ENCODE peak calls at places on chromosome 12, in four cellular contexts. J, O, Q and L are unnamed samples.

GRCh38 chr12:127998936-127999467 is 268.0 kb upstream of the TMEM132C start:
- DNase-seq in O (no peak), J (no peak), Q (no peak), L (no peak)

GRCh38 chr12:94817695-94818075 is 167.3 kb upstream of the TMCC3 start:
- DNase-seq in J (no peak), O (no peak), Q (no peak), L (no peak)

GRCh38 chr12:126784328-126784921 is 1482.5 kb upstream of the TMEM132C start:
- DNase-seq in J (no peak), Q (peak), O (peak), L (no peak)

GRCh38 chr12:75760481-75761324 is 249.3 kb upstream of the KRR1 start:
- DNase-seq in Q (no peak), O (no peak), J (no peak), L (no peak)

GRCh38 chr12:131473261-131473660 is 237.6 kb upstream of the SFSWAP start:
- DNase-seq in O (no peak), Q (no peak), J (no peak), L (no peak)

GRCh38 chr12:71958056-71958455 is 19.4 kb downstream of the TPH2 start:
- DNase-seq in Q (peak), O (no peak), J (no peak), L (no peak)

GRCh38 chr12:41026151-41026550 is 162.0 kb upstream of the PDZRN4 start:
- DNase-seq in O (no peak), J (no peak), Q (no peak), L (no peak)

GRCh38 chr12:43776498-43776897 is 17.7 kb downstream of the IRAK4 start:
- DNase-seq in O (peak), J (no peak), Q (peak), L (no peak)

GRCh38 chr12:120750806-120751205 is 25.2 kb downstream of the ACADS start:
- DNase-seq in J (no peak), Q (no peak), O (no peak), L (no peak)

GRCh38 chr12:102478416-102479098 is 1.8 kb downstream of the IGF1 start:
- DNase-seq in J (no peak), Q (no peak), O (peak), L (no peak)

GRCh38 chr12:84508325-84508861 is 404.2 kb downstream of the SLC6A15 start:
- DNase-seq in O (peak), J (no peak), Q (peak), L (no peak)

GRCh38 chr12:81070846-81071245 is 7.0 kb upstream of the ACSS3 start:
- DNase-seq in O (no peak), J (no peak), Q (no peak), L (no peak)

GRCh38 chr12:152440-152839 is 61.5 kb downstream of the SLC6A12 start:
- DNase-seq in Q (no peak), J (no peak), O (no peak), L (no peak)

GRCh38 chr12:54217774-54218221 is 29.0 kb upstream of the SMUG1 start:
- DNase-seq in J (peak), Q (no peak), O (no peak), L (no peak)

GRCh38 chr12:66879392-66879791 is 200.5 kb upstream of the GRIP1 start:
- DNase-seq in O (no peak), J (no peak), Q (no peak), L (no peak)

GRCh38 chr12:113187588-113187987 is 2.1 kb downstream of the RITA1 start:
- DNase-seq in Q (no peak), O (no peak), J (no peak), L (no peak)

GRCh38 chr12:99746538-99746937 is 99.0 kb downstream of the GARIN6 start:
- DNase-seq in J (no peak), Q (no peak), O (no peak), L (no peak)

GRCh38 chr12:3045494-3045893 is 31.7 kb upstream of the TSPAN9 start:
- DNase-seq in O (no peak), Q (no peak), J (no peak), L (no peak)

GRCh38 chr12:30425445-30425844 is 270.2 kb downstream of the IPO8 start:
- DNase-seq in J (no peak), O (no peak), Q (no peak), L (no peak)

GRCh38 chr12:14605401-14605989 is 37.8 kb upstream of the PLBD1 start:
- DNase-seq in O (peak), Q (no peak), J (no peak), L (no peak)

GRCh38 chr12:7602287-7602686 is 63.4 kb downstream of the APOBEC1 start:
- DNase-seq in J (no peak), O (no peak), Q (peak), L (no peak)

GRCh38 chr12:90936230-90937005 is 18.6 kb downstream of the CCER1 start:
- DNase-seq in O (no peak), J (no peak), Q (no peak), L (no peak)

GRCh38 chr12:122399592-122400373 is 22.7 kb downstream of the CLIP1 start:
- DNase-seq in J (peak), Q (peak), O (peak), L (no peak)

GRCh38 chr12:112256780-112257179 is 125.5 kb downstream of the HECTD4 start:
- DNase-seq in Q (no peak), J (no peak), O (no peak), L (no peak)

GRCh38 chr12:34397591-34398365 is 375.5 kb downstream of the ALG10 start:
- DNase-seq in O (no peak), J (no peak), Q (peak), L (peak)

GRCh38 chr12:52436000-52436827 is 2.0 kb upstream of the KRT75 start:
- DNase-seq in O (no peak), Q (no peak), J (no peak), L (no peak)

GRCh38 chr12:120630139-120630895 is 10.1 kb upstream of the CABP1 start:
- DNase-seq in Q (no peak), J (peak), O (no peak), L (no peak)

GRCh38 chr12:57276935-57277563 is 26.1 kb upstream of the STAC3 start:
- DNase-seq in O (peak), Q (peak), J (no peak), L (no peak)

GRCh38 chr12:26736563-26737486 is 96.2 kb downstream of the ITPR2 start:
- DNase-seq in J (no peak), O (no peak), Q (no peak), L (no peak)

GRCh38 chr12:58419905-58420304 is 478.5 kb downstream of the ATP23 start:
- DNase-seq in O (no peak), Q (no peak), J (no peak), L (no peak)

GRCh38 chr12:50050119-50050385 is 7.3 kb upstream of the ASIC1 start:
- DNase-seq in J (no peak), O (no peak), Q (no peak), L (no peak)

GRCh38 chr12:10362828-10363664 is 26.8 kb downstream of the KLRK1 start:
- DNase-seq in O (peak), J (no peak), Q (no peak), L (no peak)

GRCh38 chr12:19910681-19911080 is 457.7 kb upstream of the PDE3A start:
- DNase-seq in J (no peak), O (no peak), Q (no peak), L (no peak)

GRCh38 chr12:124609041-124609984 is 41.9 kb upstream of the NCOR2 start:
- DNase-seq in Q (no peak), O (peak), J (no peak), L (peak)

GRCh38 chr12:12357697-12358476 is 1.0 kb downstream of the BORCS5 start:
- DNase-seq in Q (no peak), J (peak), O (no peak), L (no peak)